ENCODE peak calls at places on chromosome 4, in six cellular contexts. Y is H1, D is K562, J is GM12891, G is HepG2, P is GM12878. V is an unnamed sample.

GRCh38 chr4:15194520-15194919 is 192.2 kb downstream of the CPEB2 start:
- DNase-seq in Y (no peak), D (no peak), J (no peak), G (no peak), P (no peak), V (no peak)

GRCh38 chr4:42412251-42412650 is 15.0 kb downstream of the SHISA3 start:
- DNase-seq in Y (no peak), D (no peak), J (no peak), G (no peak), P (no peak), V (no peak)

GRCh38 chr4:78779280-78779679 is 3.1 kb downstream of the BMP2K start:
- DNase-seq in Y (no peak), D (no peak), J (no peak), G (no peak), P (no peak), V (no peak)

GRCh38 chr4:77473509-77473908 is 132.1 kb upstream of the CXCL13 start:
- DNase-seq in Y (no peak), D (peak), J (no peak), G (peak), P (no peak), V (no peak)

GRCh38 chr4:148397006-148397673 is 45.1 kb downstream of the NR3C2 start:
- DNase-seq in Y (no peak), D (no peak), J (no peak), G (no peak), P (no peak), V (no peak)

GRCh38 chr4:132605551-132605950 is 543.5 kb upstream of the PCDH10 start:
- DNase-seq in Y (no peak), D (no peak), J (no peak), G (no peak), P (no peak), V (no peak)

GRCh38 chr4:73259552-73260140 is 1.0 kb upstream of the ANKRD17 start:
- DNase-seq in Y (no peak), D (peak), J (no peak), G (peak), P (no peak), V (no peak)

GRCh38 chr4:185011408-185011807 is 6.9 kb upstream of the HELT start:
- DNase-seq in Y (no peak), D (no peak), J (no peak), G (peak), P (no peak), V (no peak)

GRCh38 chr4:40672528-40673522 is 43.2 kb upstream of the RBM47 start:
- DNase-seq in Y (peak), D (peak), J (peak), G (peak), P (peak), V (peak)

GRCh38 chr4:129437347-129437746 is 341.4 kb downstream of the C4orf33 start:
- DNase-seq in Y (no peak), D (no peak), J (no peak), G (no peak), P (no peak), V (no peak)

GRCh38 chr4:93731448-93731847 is 97.1 kb upstream of the ATOH1 start:
- DNase-seq in Y (no peak), D (no peak), J (no peak), G (no peak), P (no peak), V (no peak)

GRCh38 chr4:120672558-120673147 is 249.9 kb downstream of the PRDM5 start:
- DNase-seq in Y (no peak), D (no peak), J (no peak), G (no peak), P (no peak), V (no peak)

GRCh38 chr4:95318483-95318882 is 230.3 kb downstream of the UNC5C start:
- DNase-seq in Y (no peak), D (no peak), J (no peak), G (no peak), P (no peak), V (no peak)

GRCh38 chr4:26821677-26822503 is 38.8 kb upstream of the STIM2 start:
- DNase-seq in Y (no peak), D (no peak), J (no peak), G (peak), P (no peak), V (no peak)

GRCh38 chr4:175308236-175308635 is 390.1 kb downstream of the ADAM29 start:
- DNase-seq in Y (no peak), D (no peak), J (no peak), G (no peak), P (no peak), V (no peak)

GRCh38 chr4:140673729-140674128 is 82.5 kb downstream of the TBC1D9 start:
- DNase-seq in Y (no peak), D (no peak), J (no peak), G (no peak), P (no peak), V (no peak)

GRCh38 chr4:85929926-85930325 is 429.9 kb downstream of the MAPK10 start:
- DNase-seq in Y (no peak), D (no peak), J (no peak), G (peak), P (no peak), V (no peak)

GRCh38 chr4:124060261-124060918 is 652.1 kb downstream of the ANKRD50 start:
- DNase-seq in Y (no peak), D (no peak), J (no peak), G (no peak), P (peak), V (no peak)

GRCh38 chr4:112516401-112517066 is 554 bp upstream of the NEUROG2 start:
- DNase-seq in Y (no peak), D (peak), J (peak), G (no peak), P (no peak), V (no peak)

GRCh38 chr4:183408791-183409190 is 35.6 kb upstream of the CDKN2AIP start:
- DNase-seq in Y (no peak), D (no peak), J (no peak), G (no peak), P (no peak), V (no peak)

GRCh38 chr4:106898621-106899230 is 137.4 kb downstream of the DKK2 start:
- DNase-seq in Y (no peak), D (peak), J (peak), G (peak), P (no peak), V (no peak)

GRCh38 chr4:147368948-147369347 is 111.9 kb upstream of the EDNRA start:
- DNase-seq in Y (no peak), D (no peak), J (no peak), G (no peak), P (no peak), V (no peak)

GRCh38 chr4:69833251-69833650 is 26.7 kb downstream of the SULT1E1 start:
- DNase-seq in Y (no peak), D (no peak), J (no peak), G (no peak), P (no peak), V (no peak)

GRCh38 chr4:25180524-25181131 is 20.4 kb upstream of the SEPSECS start:
- DNase-seq in Y (no peak), D (peak), J (no peak), G (peak), P (no peak), V (no peak)

GRCh38 chr4:121220698-121221097 is 56.6 kb upstream of the TNIP3 start:
- DNase-seq in Y (no peak), D (no peak), J (no peak), G (no peak), P (no peak), V (no peak)

GRCh38 chr4:105896984-105897760 is 1.9 kb downstream of the NPNT start:
- DNase-seq in Y (no peak), D (no peak), J (no peak), G (no peak), P (no peak), V (no peak)

GRCh38 chr4:183256756-183257385 is 63.2 kb downstream of the CLDN22 start:
- DNase-seq in Y (no peak), D (peak), J (peak), G (peak), P (no peak), V (peak)

GRCh38 chr4:183602444-183603102 is 56.4 kb downstream of the RWDD4 start:
- DNase-seq in Y (no peak), D (no peak), J (no peak), G (no peak), P (no peak), V (no peak)

GRCh38 chr4:99321241-99322191 is at the start of gene ADH1B:
- DNase-seq in Y (no peak), D (no peak), J (no peak), G (no peak), P (no peak), V (no peak)

DNA sequence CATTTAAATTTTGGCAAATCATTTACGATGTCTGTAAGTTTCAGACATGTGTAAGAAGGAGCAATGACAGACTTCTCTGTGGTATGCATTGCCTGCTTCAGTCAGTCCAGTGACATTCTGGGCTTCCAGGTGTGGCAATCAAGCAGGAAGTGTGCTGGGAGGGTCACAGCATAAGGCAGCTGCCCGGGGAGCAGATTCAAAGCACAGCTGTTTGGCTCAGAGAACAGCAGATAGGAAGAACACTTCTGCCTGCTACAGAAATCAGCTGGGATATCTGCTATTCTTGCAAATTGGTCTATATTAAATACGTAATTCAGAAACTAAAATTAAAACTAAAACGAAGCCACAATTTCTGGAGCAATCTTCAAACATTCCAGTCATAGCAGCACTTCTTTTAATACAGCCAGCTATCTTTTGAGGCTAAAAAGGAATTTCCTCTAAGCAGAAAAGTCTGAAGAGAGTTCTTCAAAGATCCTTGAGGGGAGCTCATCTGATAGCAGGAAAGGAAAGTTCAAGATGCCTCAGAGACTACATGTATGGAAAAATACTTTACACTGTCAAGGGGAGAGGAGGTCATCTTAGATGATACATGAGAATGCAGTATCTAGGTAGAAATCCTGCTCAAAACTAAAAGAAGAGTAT is 47.4 kb upstream of the GALNT7 start:
- DNase-seq in Y (no peak), D (peak), J (no peak), G (no peak), P (peak), V (no peak)
- TF ChIP-seq TAF1 in Y (no peak), D (no peak), J (no peak), G (no peak), P (no peak), V (no peak)

GRCh38 chr4:75940692-75941253 is at the start of gene NAAA:
- DNase-seq in Y (peak), D (peak), J (peak), G (peak), P (no peak), V (peak)
- TF ChIP-seq POLR2A in Y (peak), D (peak), J (no peak), G (no peak), P (peak), V (peak)

GRCh38 chr4:38675167-38676121 is 11.4 kb downstream of the KLF3 start:
- DNase-seq in Y (no peak), D (peak), J (peak), G (peak), P (no peak), V (no peak)
- TF ChIP-seq POLR2AphosphoS5 in Y (no peak), D (no peak), J (no peak), G (no peak), P (no peak), V (no peak)

GRCh38 chr4:125838239-125838601 is 523.5 kb downstream of the FAT4 start:
- DNase-seq in Y (no peak), D (no peak), J (no peak), G (no peak), P (no peak), V (no peak)

GRCh38 chr4:125838924-125839323 is 524.2 kb downstream of the FAT4 start:
- DNase-seq in Y (no peak), D (no peak), J (no peak), G (no peak), P (no peak), V (no peak)

GRCh38 chr4:125836597-125837195 is 521.9 kb downstream of the FAT4 start:
- DNase-seq in Y (no peak), D (no peak), J (no peak), G (no peak), P (no peak), V (no peak)

GRCh38 chr4:125832161-125832560 is 517.4 kb downstream of the FAT4 start:
- DNase-seq in Y (no peak), D (no peak), J (no peak), G (no peak), P (no peak), V (no peak)

DNA sequence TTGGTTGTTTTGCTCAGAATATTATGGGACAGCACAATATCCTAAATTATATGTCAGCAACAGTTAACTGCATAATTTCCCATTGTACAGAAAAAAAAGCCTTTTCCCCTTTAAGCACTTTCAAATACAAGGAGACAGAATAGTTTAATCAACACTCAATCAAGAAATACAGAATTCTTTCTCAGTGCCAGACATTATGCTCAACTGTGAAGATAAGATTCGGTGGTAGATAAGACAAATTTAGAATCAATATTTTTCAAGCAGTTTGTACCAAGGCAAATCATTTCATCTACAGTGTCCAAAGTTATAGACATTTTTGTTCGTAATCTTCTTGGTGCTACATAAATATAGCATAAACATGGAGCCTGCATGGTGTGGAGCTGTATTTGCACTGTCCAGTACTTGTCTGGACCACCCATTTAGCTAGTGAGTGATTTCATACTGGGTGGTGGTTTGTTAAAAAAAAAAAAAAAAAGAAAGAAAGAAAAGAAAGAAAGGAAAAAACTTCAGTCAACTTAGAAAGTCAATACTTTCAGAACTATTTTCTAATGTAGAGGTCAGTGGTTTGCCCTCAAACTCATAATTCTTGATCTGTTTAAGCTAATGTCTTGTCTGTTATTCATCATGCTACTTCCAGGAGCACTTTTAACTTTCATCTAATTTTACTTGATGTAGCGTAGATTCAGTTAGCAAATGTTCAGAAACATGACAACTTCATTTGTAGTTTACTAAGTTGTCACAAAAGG is 522.9 kb downstream of the FAT4 start:
- DNase-seq in Y (no peak), D (no peak), J (no peak), G (no peak), P (no peak), V (no peak)
- TF ChIP-seq TAF1 in Y (no peak), D (no peak), J (no peak), G (no peak), P (no peak), V (no peak)

GRCh38 chr4:76210502-76210901 is 3.1 kb downstream of the SCARB2 start:
- DNase-seq in Y (no peak), D (no peak), J (no peak), G (no peak), P (no peak), V (no peak)

GRCh38 chr4:76206222-76206942 is 7.2 kb downstream of the SCARB2 start:
- DNase-seq in Y (no peak), D (no peak), J (no peak), G (no peak), P (no peak), V (no peak)

GRCh38 chr4:76204936-76205335 is 8.7 kb downstream of the SCARB2 start:
- DNase-seq in Y (no peak), D (no peak), J (no peak), G (no peak), P (no peak), V (no peak)

GRCh38 chr4:76209876-76210275 is 3.7 kb downstream of the SCARB2 start:
- DNase-seq in Y (no peak), D (no peak), J (no peak), G (no peak), P (no peak), V (no peak)

DNA sequence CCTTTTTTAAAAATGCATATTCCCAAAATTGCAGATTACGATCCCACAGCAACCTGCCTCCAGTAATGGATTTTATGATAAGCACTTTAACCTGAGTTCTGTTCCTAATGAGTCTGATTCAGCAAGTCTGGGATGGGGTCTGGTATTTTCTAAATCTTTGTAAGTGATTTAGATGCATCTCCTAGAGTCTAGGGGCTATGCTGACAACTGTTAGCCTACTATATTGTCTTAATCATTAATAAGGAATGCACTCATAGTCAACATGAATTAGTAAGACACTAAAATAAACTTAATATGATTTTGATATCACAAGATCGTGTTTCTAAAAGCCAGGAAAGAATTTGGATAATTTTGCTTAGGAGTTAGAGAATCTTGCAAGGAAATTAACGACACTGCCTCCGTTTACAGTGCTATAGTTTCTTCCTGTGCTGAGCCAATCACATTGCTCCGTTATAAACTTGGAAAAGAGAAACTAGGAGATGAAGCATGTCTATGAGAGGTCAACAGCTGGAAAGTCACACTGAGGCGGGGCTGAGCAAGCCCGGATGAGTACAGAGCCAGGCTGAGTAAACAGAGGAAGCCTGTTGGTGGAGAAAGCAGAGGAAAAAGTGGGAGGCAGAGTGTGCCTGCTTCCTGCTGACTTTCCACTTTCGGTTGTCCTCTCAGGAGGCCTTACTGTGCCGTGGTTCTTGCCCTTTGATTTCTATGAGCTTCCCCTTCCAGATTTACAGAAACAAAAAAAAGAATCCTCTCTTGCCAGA is 5.4 kb downstream of the SCARB2 start:
- DNase-seq in Y (no peak), D (peak), J (no peak), G (peak), P (no peak), V (no peak)
- TF ChIP-seq POLR2A in Y (no peak), D (no peak), J (no peak), G (peak), P (no peak), V (no peak)

DNA sequence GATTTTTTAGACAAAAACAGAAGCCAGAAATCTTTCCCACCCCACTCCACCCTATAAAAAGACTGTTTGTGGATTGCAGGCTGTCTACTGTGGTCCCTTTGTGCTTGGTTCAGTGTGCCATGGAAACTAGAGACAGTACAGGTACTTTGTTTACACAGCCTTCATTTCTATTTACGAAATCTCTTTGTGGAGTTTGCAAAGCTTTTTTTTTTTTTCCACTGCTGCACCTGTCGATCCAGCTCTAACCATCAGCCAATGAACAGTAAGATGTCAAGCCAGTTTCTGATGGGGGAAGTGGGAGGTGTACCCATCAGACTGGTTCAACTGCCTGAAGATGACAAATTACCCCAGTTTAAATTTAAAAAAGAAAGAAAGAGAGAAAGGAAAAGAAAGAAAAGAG is 20.2 kb upstream of the LRBA start:
- DNase-seq in Y (no peak), D (no peak), J (no peak), G (peak), P (no peak), V (no peak)
- TF ChIP-seq POLR2AphosphoS5 in Y (no peak), D (no peak), J (no peak), G (no peak), P (no peak), V (no peak)

GRCh38 chr4:38867478-38868054 is at the start of gene FAM114A1:
- DNase-seq in Y (no peak), D (peak), J (peak), G (peak), P (no peak), V (peak)
- TF ChIP-seq TAF1 in Y (no peak), D (peak), J (peak), G (no peak), P (no peak), V (no peak)

DNA sequence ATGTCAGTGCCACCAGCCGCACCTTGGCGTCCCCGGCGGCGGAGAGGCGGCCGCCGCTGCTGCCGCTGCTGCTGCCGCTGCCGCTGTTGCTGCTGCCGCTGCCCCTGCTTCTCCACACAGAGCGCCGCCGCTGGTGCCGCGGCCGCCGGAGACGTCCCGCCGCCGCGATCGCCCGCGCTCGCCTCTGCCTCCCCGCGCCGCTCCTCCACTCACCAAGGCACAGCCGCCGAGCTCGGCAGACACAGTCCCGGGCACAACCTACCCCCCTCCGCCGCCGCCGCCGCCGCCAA is at the start of gene PPP3CA:
- DNase-seq in Y (no peak), D (no peak), J (no peak), G (no peak), P (no peak), V (no peak)
- TF ChIP-seq POLR2A in Y (no peak), D (no peak), J (no peak), G (peak), P (peak), V (peak)